ENCODE peak calls at places on chromosomes 13 and 19, in nine cellular contexts. O, H, B, G, E, P, J, S and V are unnamed samples.

GRCh38 chr19:37994823-37995130 is 87.8 kb downstream of the SIPA1L3 start:
- DNase-seq in B (no peak), J (no peak), O (no peak), E (no peak), S (no peak), H (no peak), G (no peak), P (no peak), V (no peak)

GRCh38 chr19:4557186-4557970 is 2.1 kb downstream of the SEMA6B start:
- DNase-seq in B (no peak), J (no peak), P (no peak), E (no peak), G (no peak), H (no peak), O (no peak), S (no peak), V (no peak)

GRCh38 chr19:22595918-22596341 is 38.2 kb upstream of the ZNF492 start:
- DNase-seq in E (no peak), P (no peak), H (peak; percentile 41), O (no peak), G (peak; percentile 57), B (no peak), J (no peak), S (no peak), V (no peak)

GRCh38 chr13:46168341-46168740 is 13.6 kb downstream of the LCP1 start:
- DNase-seq in O (no peak), H (peak; percentile 45), J (no peak), G (no peak), S (no peak), E (no peak), P (no peak), B (no peak), V (no peak)

GRCh38 chr19:44891016-44891882 is at the start of gene TOMM40:
- DNase-seq in P (peak; percentile 28), H (no peak), G (peak; percentile 100), S (peak; percentile 100), J (peak; percentile 100), B (no peak), E (no peak), O (peak; percentile 99), V (peak; percentile 16)

GRCh38 chr19:7109678-7110289 is 40.3 kb downstream of the ZNF557 start:
- DNase-seq in O (no peak), J (no peak), G (no peak), H (no peak), P (no peak), B (peak; percentile 36), E (no peak), S (no peak), V (no peak)

GRCh38 chr13:25249001-25249543 is 38.2 kb downstream of the MTMR6 start:
- DNase-seq in E (no peak), P (no peak), S (no peak), H (peak; percentile 9), O (no peak), J (no peak), G (no peak), B (no peak), V (no peak)

GRCh38 chr19:46081928-46082727 is 41.3 kb upstream of the IGFL4 start:
- DNase-seq in J (no peak), E (no peak), G (no peak), O (peak; percentile 70), P (peak; percentile 25), S (no peak), H (peak; percentile 21), B (peak; percentile 26), V (no peak)

GRCh38 chr13:59677966-59678814 is 485.5 kb downstream of the DIAPH3 start:
- DNase-seq in H (peak; percentile 26), J (no peak), E (peak; percentile 43), B (peak; percentile 40), P (peak; percentile 58), S (no peak), O (peak; percentile 6), G (no peak), V (no peak)

GRCh38 chr13:20943519-20944012 is 41.0 kb upstream of the XPO4 start:
- DNase-seq in P (peak; percentile 62), S (peak; percentile 86), J (peak; percentile 69), O (peak; percentile 68), B (peak; percentile 54), H (peak; percentile 95), G (peak; percentile 84), E (peak; percentile 94), V (peak; percentile 32)

GRCh38 chr13:34044660-34045080 is 226.7 kb downstream of the RFC3 start:
- DNase-seq in H (no peak), E (peak; percentile 18), J (no peak), O (peak; percentile 5), G (no peak), P (no peak), S (no peak), B (no peak), V (no peak)

GRCh38 chr13:94967183-94968039 is 255.1 kb upstream of the SOX21 start:
- DNase-seq in O (peak; percentile 21), H (no peak), J (no peak), E (no peak), G (no peak), S (peak; percentile 29), P (peak; percentile 2), B (peak; percentile 57), V (no peak)

GRCh38 chr13:44904982-44905381 is 84.3 kb downstream of the NUFIP1 start:
- DNase-seq in S (peak; percentile 52), O (peak; percentile 32), P (no peak), J (no peak), G (peak; percentile 40), H (peak; percentile 66), B (no peak), E (peak; percentile 90), V (no peak)

GRCh38 chr19:35347930-35348298 is 212 bp downstream of the FFAR1 start:
- DNase-seq in O (no peak), S (no peak), E (no peak), G (no peak), B (no peak), J (no peak), P (no peak), H (no peak), V (no peak)

GRCh38 chr13:60229708-60230272 is 66.1 kb upstream of the DIAPH3 start:
- DNase-seq in O (no peak), G (no peak), B (no peak), E (no peak), S (no peak), J (no peak), P (no peak), H (no peak), V (no peak)

GRCh38 chr13:99062593-99062992 is 84.7 kb upstream of the DOCK9 start:
- DNase-seq in E (no peak), O (no peak), S (no peak), B (no peak), J (no peak), P (no peak), H (no peak), G (peak; percentile 30), V (no peak)

GRCh38 chr19:58277197-58277596 is 1.6 kb upstream of the ZNF8 start:
- DNase-seq in E (no peak), G (no peak), S (no peak), B (no peak), J (no peak), P (no peak), O (no peak), H (no peak), V (no peak)
- H3K9me3 ChIP-seq in E (peaks cover 72% of the 10 kb centered on the region), G (peaks cover 50% of the 10 kb centered on the region), S (peaks cover 51% of the 10 kb centered on the region), B (peaks cover 74% of the 10 kb centered on the region), J (peaks cover 8% of the 10 kb centered on the region), P (peaks cover 27% of the 10 kb centered on the region), O (peaks cover 88% of the 10 kb centered on the region), H (no peaks in the 10 kb centered on the region), V (peaks cover 29% of the 10 kb centered on the region)

GRCh38 chr19:52069653-52070052 is 21.0 kb upstream of the ZNF432 start:
- DNase-seq in O (no peak), E (no peak), B (no peak), G (no peak), S (no peak), P (no peak), H (no peak), J (no peak), V (no peak)

GRCh38 chr19:52070496-52070895 is 21.9 kb upstream of the ZNF432 start:
- DNase-seq in P (no peak), H (no peak), J (no peak), B (no peak), G (no peak), S (no peak), E (no peak), O (no peak), V (no peak)

GRCh38 chr19:52065399-52065798 is 16.8 kb upstream of the ZNF432 start:
- DNase-seq in G (no peak), S (no peak), J (no peak), H (no peak), B (no peak), P (no peak), E (no peak), O (no peak), V (no peak)

DNA sequence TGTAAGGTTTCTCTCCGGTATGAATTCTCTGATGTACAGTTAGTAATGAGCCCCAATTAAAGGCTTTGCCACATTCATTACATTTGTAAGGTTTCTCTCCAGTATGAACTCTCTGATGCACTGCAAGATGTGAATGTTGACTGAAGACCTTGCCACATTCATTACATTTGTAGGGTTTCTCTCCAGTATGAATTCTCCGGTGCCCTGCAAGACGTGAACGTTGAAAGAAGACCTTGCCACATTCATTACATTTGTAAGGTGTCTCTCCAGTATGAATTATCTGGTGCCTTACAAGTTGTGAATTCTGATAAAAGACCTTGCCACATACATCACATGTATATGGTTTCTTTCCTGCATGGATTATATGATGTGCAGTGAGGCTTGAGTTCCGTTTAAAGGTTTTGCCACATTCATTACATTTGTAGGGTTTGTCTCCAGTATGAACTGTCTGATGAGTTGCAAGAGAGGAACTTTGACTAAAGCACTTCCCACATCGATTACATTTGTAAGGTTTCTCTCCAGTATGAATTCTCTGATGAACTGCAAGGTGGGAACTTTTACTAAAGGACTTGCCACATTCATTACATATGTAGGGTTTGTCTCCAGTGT is 17.7 kb upstream of the ZNF432 start:
- DNase-seq in O (no peak), H (no peak), B (no peak), J (no peak), P (no peak), S (no peak), G (no peak), E (no peak), V (no peak)
- H3K9me3 ChIP-seq in O (peaks cover 92% of the 10 kb centered on the region), H (peaks cover 15% of the 10 kb centered on the region), B (peaks cover 90% of the 10 kb centered on the region), J (peaks cover 68% of the 10 kb centered on the region), P (peaks cover 75% of the 10 kb centered on the region), S (peaks cover 100% of the 10 kb centered on the region), G (peaks cover 100% of the 10 kb centered on the region), E (peaks cover 67% of the 10 kb centered on the region), V (peaks cover 99% of the 10 kb centered on the region)

DNA sequence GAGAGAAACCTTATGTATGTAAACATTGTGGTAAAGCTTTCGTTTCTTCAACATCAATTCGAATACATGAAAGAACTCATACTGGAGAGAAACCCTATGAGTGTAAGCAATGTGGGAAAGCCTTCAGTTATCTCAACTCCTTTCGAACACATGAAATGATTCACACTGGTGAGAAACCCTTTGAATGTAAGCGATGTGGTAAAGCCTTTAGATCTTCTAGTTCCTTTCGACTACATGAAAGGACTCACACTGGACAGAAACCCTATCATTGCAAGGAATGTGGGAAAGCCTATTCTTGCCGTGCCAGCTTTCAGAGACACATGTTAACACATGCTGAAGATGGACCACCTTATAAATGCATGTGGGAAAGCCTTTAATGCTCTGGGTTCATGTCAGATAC is 24.7 kb downstream of the ZNF136 start:
- DNase-seq in B (no peak), O (no peak), E (no peak), P (peak; percentile 19), G (no peak), J (no peak), H (no peak), S (no peak), V (no peak)
- H3K9me3 ChIP-seq in B (peaks cover 95% of the 10 kb centered on the region), O (peaks cover 54% of the 10 kb centered on the region), E (peaks cover 61% of the 10 kb centered on the region), P (peaks cover 70% of the 10 kb centered on the region), G (peaks cover 95% of the 10 kb centered on the region), J (peaks cover 59% of the 10 kb centered on the region), H (peaks cover 3% of the 10 kb centered on the region), S (peaks cover 99% of the 10 kb centered on the region), V (peaks cover 90% of the 10 kb centered on the region)

GRCh38 chr19:14629557-14629956 is 45.1 kb downstream of the ADGRE3 start:
- DNase-seq in J (no peak), O (no peak), B (no peak), E (no peak), G (no peak), S (no peak), H (no peak), P (no peak), V (no peak)
- H3K9me3 ChIP-seq in J (no peaks in the 10 kb centered on the region), O (peaks cover 4% of the 10 kb centered on the region), B (no peaks in the 10 kb centered on the region), E (no peaks in the 10 kb centered on the region), G (peaks cover 14% of the 10 kb centered on the region), S (peaks cover 19% of the 10 kb centered on the region), H (no peaks in the 10 kb centered on the region), P (no peaks in the 10 kb centered on the region), V (peaks cover 5% of the 10 kb centered on the region)